ENCODE peak calls at places on chromosomes 12 and 14, in nine cellular contexts. D is pancreas; Z is stimulated activated CD8-positive, alpha-beta memory T cell treated with anti-CD3 and anti-CD28 coated beads, Interleukin-4, amount 100 ng/mL, for 4 hours; F is heart left ventricle; T is immature natural killer cell; O is DMS153; W is LHCN-M2; U is germinal center; A is LoVo. X is an unnamed sample.
A peak's percentile ranks its signal among the peaks of the same experiment; 100 is the strongest.

GRCh38 chr12:64203775-64204174 is 18.3 kb downstream of the KICS2 start:
- DNase-seq in T (no peak), W (no peak), O (no peak), D (no peak), U (no peak), Z (no peak), A (no peak), F (no peak), X (no peak)

GRCh38 chr12:14995583-14996425 is 23.0 kb downstream of the PDE6H start:
- DNase-seq in F (no peak), A (peak; percentile 70), U (peak; percentile 43), W (peak; percentile 60), T (peak; percentile 61), O (peak; percentile 20), D (no peak), Z (no peak), X (no peak)

GRCh38 chr12:62128186-62128965 is 131.8 kb upstream of the USP15 start:
- DNase-seq in U (no peak), T (no peak), Z (no peak), F (no peak), O (no peak), A (no peak), D (no peak), W (no peak), X (peak; percentile 12)

GRCh38 chr12:79125358-79125757 is 260.8 kb downstream of the SYT1 start:
- DNase-seq in F (no peak), O (no peak), T (no peak), D (no peak), A (no peak), W (no peak), U (no peak), Z (no peak), X (no peak)

GRCh38 chr12:62882140-62882539 is 52.8 kb downstream of the PPM1H start:
- DNase-seq in U (no peak), O (no peak), T (no peak), W (no peak), Z (no peak), F (no peak), A (no peak), D (no peak), X (no peak)

GRCh38 chr12:7108928-7109920 is at the start of gene C1RL:
- DNase-seq in F (peak; percentile 86), Z (peak; percentile 80), W (peak; percentile 83), U (peak; percentile 66), D (peak; percentile 91), A (peak; percentile 90), T (peak; percentile 72), O (peak; percentile 59), X (peak; percentile 90)

GRCh38 chr14:37745657-37746056 is 150.2 kb downstream of the TTC6 start:
- DNase-seq in D (no peak), A (no peak), U (no peak), O (no peak), Z (no peak), W (no peak), T (no peak), F (no peak), X (no peak)

GRCh38 chr12:72747460-72747859 is 475.3 kb downstream of the TRHDE start:
- DNase-seq in O (no peak), U (no peak), Z (no peak), D (no peak), T (no peak), F (peak; percentile 14), W (no peak), A (no peak), X (peak; percentile 35)

GRCh38 chr14:30848449-30849240 is 25.7 kb upstream of the COCH start:
- DNase-seq in O (no peak), F (no peak), D (no peak), A (no peak), U (no peak), W (no peak), Z (no peak), T (no peak), X (no peak)

GRCh38 chr14:54577977-54578376 is 11.0 kb downstream of the SAMD4A start:
- DNase-seq in T (no peak), U (no peak), Z (no peak), A (peak; percentile 12), W (peak; percentile 45), F (no peak), D (no peak), O (no peak), X (no peak)

GRCh38 chr12:90543841-90544240 is 411.1 kb downstream of the CCER1 start:
- DNase-seq in D (no peak), Z (no peak), W (peak; percentile 44), T (no peak), U (no peak), F (no peak), A (no peak), O (no peak), X (no peak)

GRCh38 chr12:111034148-111034910 is 114.0 kb upstream of the MYL2 start:
- DNase-seq in U (no peak), A (no peak), D (no peak), W (no peak), Z (no peak), T (no peak), O (no peak), F (no peak), X (no peak)

GRCh38 chr12:117334855-117335587 is 26.4 kb downstream of the NOS1 start:
- DNase-seq in T (no peak), Z (no peak), O (no peak), A (no peak), F (no peak), W (no peak), D (no peak), U (no peak), X (no peak)

GRCh38 chr14:20782280-20782890 is 1.3 kb downstream of the RNASE6 start:
- DNase-seq in O (no peak), T (peak; percentile 46), Z (no peak), F (no peak), U (no peak), W (no peak), A (peak; percentile 27), D (no peak), X (no peak)

GRCh38 chr12:56590237-56590830 is 39.8 kb downstream of the BAZ2A start:
- DNase-seq in F (no peak), D (no peak), A (no peak), O (no peak), Z (no peak), U (peak; percentile 41), W (peak; percentile 32), T (no peak), X (no peak)

GRCh38 chr12:12048266-12048665 is 22.5 kb upstream of the BCL2L14 start:
- DNase-seq in O (no peak), Z (no peak), F (no peak), D (no peak), T (no peak), W (no peak), U (no peak), A (no peak), X (no peak)

GRCh38 chr14:102694530-102695171 is 82.6 kb upstream of the TRAF3 start:
- DNase-seq in O (peak; percentile 4), A (peak; percentile 67), U (peak; percentile 77), Z (peak; percentile 32), T (peak; percentile 59), F (peak; percentile 42), W (peak; percentile 67), D (peak; percentile 34), X (peak; percentile 95)

GRCh38 chr12:57276935-57277563 is 26.1 kb upstream of the STAC3 start:
- DNase-seq in A (no peak), U (no peak), O (no peak), W (peak; percentile 52), F (no peak), T (no peak), Z (no peak), D (no peak), X (no peak)

GRCh38 chr14:94045101-94045500 is 19.0 kb downstream of the OTUB2 start:
- DNase-seq in A (no peak), U (no peak), Z (no peak), T (no peak), F (no peak), D (no peak), W (no peak), O (no peak), X (no peak)

GRCh38 chr12:49970030-49970429 is 2.7 kb upstream of the AQP6 start:
- DNase-seq in W (no peak), D (no peak), F (no peak), O (no peak), A (no peak), U (no peak), Z (no peak), T (no peak), X (no peak)

GRCh38 chr14:101007004-101007614 is 103.6 kb upstream of the RTL1 start:
- DNase-seq in A (no peak), W (no peak), T (no peak), O (no peak), F (no peak), U (no peak), D (no peak), Z (no peak), X (no peak)

GRCh38 chr12:62268956-62269355 is 8.8 kb downstream of the USP15 start:
- DNase-seq in D (no peak), T (no peak), F (no peak), U (no peak), W (peak; percentile 52), O (no peak), Z (no peak), A (no peak), X (peak; percentile 81)

X was measured in trophoblast cell.